ENCODE peak calls at places on chromosomes 1 and 21, in seven cellular contexts. G is NB4, R is mammary epithelial cell, O is hypothalamus, P is choroid plexus epithelial cell, U is skeletal muscle cell, C is cardiac fibroblast. T is an unnamed sample.
A peak's percentile ranks its signal among the peaks of the same experiment; 100 is the strongest.

GRCh38 chr1:234737915-234738314 is 127.9 kb upstream of the IRF2BP2 start:
- DNase-seq in C (no peak), G (no peak), O (no peak), R (no peak), U (no peak), P (peak; percentile 31), T (peak; percentile 48)

GRCh38 chr1:187517508-187517907 is 688.8 kb downstream of the PLA2G4A start:
- DNase-seq in R (no peak), C (no peak), O (no peak), U (no peak), P (no peak), G (no peak), T (no peak)

GRCh38 chr1:17764578-17764977 is 9.4 kb downstream of the ACTL8 start:
- DNase-seq in P (no peak), G (no peak), C (no peak), O (no peak), R (no peak), U (no peak), T (no peak)

GRCh38 chr1:233424727-233425222 is 97.3 kb downstream of the MAP3K21 start:
- DNase-seq in U (no peak), G (no peak), C (no peak), R (no peak), O (no peak), P (peak; percentile 11), T (no peak)

GRCh38 chr1:9315411-9316079 is 22.9 kb downstream of the SPSB1 start:
- DNase-seq in G (no peak), C (peak; percentile 58), U (peak; percentile 54), R (peak; percentile 52), O (no peak), P (peak; percentile 94), T (no peak)

GRCh38 chr1:203771901-203772301 is 6.9 kb downstream of the LAX1 start:
- DNase-seq in C (peak; percentile 62), O (no peak), U (no peak), R (no peak), P (no peak), G (no peak), T (no peak)

GRCh38 chr21:36261459-36261858 is 58.5 kb upstream of the MORC3 start:
- DNase-seq in G (no peak), O (no peak), P (no peak), R (no peak), U (no peak), C (no peak), T (no peak)

GRCh38 chr1:236066828-236067386 is 2.0 kb upstream of the NID1 start:
- DNase-seq in O (no peak), R (no peak), C (peak; percentile 17), U (no peak), G (peak; percentile 74), P (no peak), T (no peak)

GRCh38 chr1:203435628-203436027 is 40.0 kb upstream of the PRELP start:
- DNase-seq in P (no peak), C (no peak), U (no peak), O (no peak), R (no peak), G (no peak), T (no peak)

GRCh38 chr1:88079036-88079435 is 605.0 kb upstream of the PKN2 start:
- DNase-seq in G (peak; percentile 6), O (no peak), P (peak; percentile 7), U (no peak), C (peak; percentile 11), R (no peak), T (no peak)

GRCh38 chr1:223738465-223739365 is 26.4 kb downstream of the CAPN2 start:
- DNase-seq in C (no peak), U (no peak), P (no peak), G (no peak), R (peak; percentile 33), O (no peak), T (no peak)

GRCh38 chr1:153717330-153717729 is 10.5 kb upstream of the INTS3 start:
- DNase-seq in R (no peak), U (no peak), C (no peak), G (no peak), O (no peak), P (no peak), T (no peak)

GRCh38 chr1:55288245-55288644 is 73.1 kb upstream of the USP24 start:
- DNase-seq in R (no peak), G (no peak), O (no peak), C (no peak), P (no peak), U (no peak), T (no peak)

GRCh38 chr1:224183591-224184312 is 712 bp downstream of the DEGS1 start:
- DNase-seq in C (peak; percentile 60), G (peak; percentile 82), O (no peak), R (peak; percentile 68), U (no peak), P (peak; percentile 70), T (peak; percentile 66)

GRCh38 chr1:230240446-230241076 is 173.5 kb downstream of the GALNT2 start:
- DNase-seq in C (no peak), U (no peak), G (no peak), O (no peak), P (no peak), R (no peak), T (no peak)

GRCh38 chr1:44147582-44147981 is 6.2 kb upstream of the KLF18 start:
- DNase-seq in P (no peak), C (no peak), G (no peak), O (no peak), U (no peak), R (no peak), T (no peak)

GRCh38 chr1:19343617-19344350 is 31.7 kb downstream of the SLC66A1 start:
- DNase-seq in P (no peak), R (no peak), C (no peak), G (no peak), U (no peak), O (no peak), T (no peak)

GRCh38 chr1:218692808-218693207 is 347.7 kb downstream of the TGFB2 start:
- DNase-seq in C (no peak), O (no peak), R (no peak), P (no peak), G (no peak), U (no peak), T (no peak)